ENCODE peak calls at places on chromosomes 3 and 15, in four cellular contexts. P is heart right ventricle; M is CD8-positive, alpha-beta memory T cell; Y is cardiac muscle cell. E is an unnamed sample.

GRCh38 chr3:182917134-182917533 is 63.2 kb downstream of the DCUN1D1 start:
- DNase-seq in Y (no peak), M (no peak), P (no peak), E (no peak)

GRCh38 chr15:68447209-68447608 is 15.2 kb upstream of the ITGA11 start:
- DNase-seq in Y (no peak), M (no peak), P (no peak), E (no peak)

GRCh38 chr15:38516636-38517035 is 48.0 kb downstream of the RASGRP1 start:
- DNase-seq in P (no peak), Y (no peak), M (no peak), E (no peak)

GRCh38 chr3:134030382-134030753 is 643 bp upstream of the SLCO2A1 start:
- DNase-seq in M (no peak), Y (peak), P (no peak), E (no peak)

GRCh38 chr15:41565702-41566101 is 6.7 kb downstream of the TYRO3 start:
- DNase-seq in Y (no peak), M (no peak), P (no peak), E (no peak)

GRCh38 chr3:134029734-134030381 is at the start of gene SLCO2A1:
- DNase-seq in Y (peak), P (peak), M (no peak), E (no peak)

GRCh38 chr3:67601919-67602608 is 52.3 kb downstream of the SUCLG2 start:
- DNase-seq in P (no peak), Y (no peak), M (no peak), E (no peak)

GRCh38 chr3:127074900-127075360 is 92.0 kb downstream of the PLXNA1 start:
- DNase-seq in Y (no peak), P (no peak), M (no peak), E (no peak)

GRCh38 chr3:120311863-120312794 is 27.1 kb upstream of the GPR156 start:
- DNase-seq in Y (no peak), M (no peak), P (no peak), E (no peak)

GRCh38 chr15:62966294-62966693 is 76.3 kb upstream of the TPM1 start:
- DNase-seq in M (no peak), P (no peak), Y (no peak), E (no peak)

GRCh38 chr3:190092250-190092649 is 28.4 kb downstream of the P3H2 start:
- DNase-seq in M (no peak), Y (no peak), P (no peak), E (no peak)

GRCh38 chr15:91023720-91024119 is 1.3 kb upstream of the VPS33B start:
- DNase-seq in M (no peak), Y (no peak), P (no peak), E (no peak)

GRCh38 chr15:38864827-38865604 is 300.4 kb upstream of the RASGRP1 start:
- DNase-seq in P (no peak), M (no peak), Y (peak), E (no peak)

GRCh38 chr15:63968700-63969099 is 77.6 kb downstream of the DAPK2 start:
- DNase-seq in M (no peak), P (no peak), Y (no peak), E (no peak)

GRCh38 chr3:138401834-138402233 is 32.6 kb upstream of the ESYT3 start:
- DNase-seq in Y (no peak), M (no peak), P (no peak), E (no peak)

GRCh38 chr3:156711113-156711512 is 36.7 kb downstream of the TIPARP start:
- DNase-seq in Y (no peak), M (no peak), P (no peak), E (no peak)

GRCh38 chr3:187949093-187949820 is 204.0 kb upstream of the BCL6 start:
- DNase-seq in P (peak), Y (no peak), M (no peak), E (no peak)
- H3K27ac ChIP-seq in P (peak), Y (no peak), M (no peak), E (no peak)

GRCh38 chr3:550481-550880 is 353.9 kb downstream of the CHL1 start:
- DNase-seq in M (no peak), P (no peak), Y (no peak), E (no peak)
- H3K27ac ChIP-seq in M (no peak), P (no peak), Y (no peak), E (no peak)

DNA sequence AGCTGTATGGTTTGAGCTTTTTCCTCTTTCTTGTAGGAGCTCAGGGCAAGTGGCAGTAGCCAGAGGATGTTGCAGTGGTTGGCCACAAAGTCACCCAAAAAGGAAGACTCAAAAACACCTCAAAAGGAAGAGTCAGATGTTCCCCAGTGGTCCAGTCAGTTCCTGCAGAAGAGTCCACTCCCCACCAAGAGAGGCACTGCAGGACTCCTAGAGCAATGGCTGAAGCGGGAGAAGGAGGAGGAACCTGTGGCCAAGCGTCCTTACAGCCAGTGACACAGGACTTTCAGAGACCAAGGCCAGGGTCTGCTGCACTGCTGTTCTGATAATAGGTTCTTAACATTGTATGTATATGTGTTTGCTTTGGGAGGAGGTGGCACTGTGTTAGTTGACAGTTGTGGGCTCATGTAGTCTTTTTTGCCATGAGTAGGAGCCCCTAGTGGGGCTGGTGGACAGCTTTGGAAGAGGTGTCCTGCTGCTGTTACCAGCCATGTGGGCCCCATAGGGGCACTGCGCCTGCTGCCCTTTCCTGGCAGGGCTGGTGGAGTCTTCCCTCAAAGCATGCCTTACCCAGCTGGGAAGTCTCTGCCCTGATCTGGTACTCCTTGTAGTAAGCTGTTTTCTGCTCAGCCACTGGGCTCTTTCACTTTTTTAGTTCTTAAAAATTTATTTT is 26.0 kb downstream of the HMCES start:
- DNase-seq in Y (peak), M (no peak), P (no peak), E (no peak)
- H3K27ac ChIP-seq in Y (peak), M (no peak), P (peak), E (no peak)

DNA sequence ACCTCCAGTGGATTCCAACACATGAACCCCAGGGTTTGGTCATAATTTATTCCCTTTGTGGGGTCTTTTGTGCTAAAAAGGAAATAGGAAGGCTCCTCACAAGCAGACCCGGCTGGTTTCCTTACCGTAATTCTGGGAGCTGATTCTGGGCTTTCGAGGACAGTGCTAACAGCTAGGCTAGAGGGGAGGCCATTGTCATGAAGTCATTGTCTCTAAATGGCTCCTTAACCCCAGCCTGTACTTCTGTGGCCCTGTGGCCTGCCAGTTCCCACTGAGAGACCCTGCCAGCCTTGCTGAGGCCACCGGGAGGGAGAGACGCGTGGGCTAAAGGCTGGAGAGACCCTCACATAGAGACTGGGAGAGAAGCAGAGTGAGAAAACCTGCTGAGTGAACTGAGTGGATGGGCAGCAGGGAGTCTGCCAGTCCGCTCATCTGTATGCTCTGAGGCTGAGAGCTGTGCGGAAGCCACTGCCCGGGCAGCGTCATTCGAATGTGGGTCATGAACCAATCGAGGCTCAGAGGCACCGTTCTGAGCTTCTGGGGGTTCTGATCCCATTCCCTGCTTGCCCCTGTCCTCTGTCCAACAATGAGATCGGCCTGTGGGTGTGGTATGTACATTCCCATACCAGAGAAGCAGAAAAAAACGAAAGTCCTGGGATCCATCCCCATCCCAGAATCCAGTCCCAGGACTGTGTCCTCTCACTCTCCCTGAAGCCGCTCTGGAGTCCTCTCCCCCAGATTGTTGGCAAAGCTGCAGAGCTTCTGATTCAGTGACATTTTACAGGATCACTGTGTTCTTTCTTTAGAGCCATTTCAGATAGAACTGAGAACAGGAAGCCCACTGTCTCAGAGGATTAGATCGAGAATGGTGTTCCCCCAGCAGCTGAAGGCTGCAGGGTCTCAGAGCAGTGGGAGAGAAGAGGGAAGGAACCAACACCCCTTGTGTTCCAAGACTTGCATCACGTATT is 21.3 kb upstream of the DGKG start:
- DNase-seq in M (no peak), Y (no peak), P (peak), E (no peak)
- H3K27ac ChIP-seq in M (no peak), Y (no peak), P (peak), E (peak)

DNA sequence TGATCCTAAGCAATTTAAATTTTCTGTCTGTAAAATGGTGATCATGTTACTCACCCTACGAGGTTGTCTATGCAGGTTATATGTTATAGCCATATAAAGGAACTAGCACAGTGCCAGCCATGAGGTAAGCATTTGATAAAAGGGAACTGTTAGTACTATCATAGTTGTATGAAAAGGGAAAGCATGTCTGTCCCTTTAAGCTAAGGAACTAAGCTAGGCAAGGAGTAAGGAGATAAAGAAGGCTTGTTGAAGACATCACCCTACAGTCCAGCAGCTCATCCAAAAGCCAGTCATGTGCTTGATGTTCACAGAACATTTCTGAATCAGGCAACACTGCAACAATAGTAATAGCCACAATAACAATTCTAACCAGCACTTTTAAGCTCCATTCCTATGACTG is 243.9 kb downstream of the ZBTB20 start:
- DNase-seq in M (no peak), P (no peak), Y (no peak), E (no peak)
- H3K27ac ChIP-seq in M (no peak), P (no peak), Y (peak), E (peak)

GRCh38 chr3:4355401-4356224 is 52.4 kb downstream of the SETMAR start:
- DNase-seq in Y (peak), P (peak), M (no peak), E (no peak)
- H3K27ac ChIP-seq in Y (peak), P (peak), M (no peak), E (no peak)

E was measured in substantia nigra.